ENCODE peak calls at places on chromosomes 2 and 18, in nine cellular contexts. One of them, this sample, is unnamed.

GRCh38 chr2:98985905-98986666 is 50.1 kb upstream of the CRACDL start:
- DNase-seq in endothelial cell: no peak
- DNase-seq in MCF 10A: no peak
- DNase-seq in AG09309: no peak
- DNase-seq in prostate gland: no peak
- DNase-seq in upper lobe of right lung: no peak
- DNase-seq in fibroblast of mammary gland: no peak
- DNase-seq in GM13976: peak; percentile 24
- DNase-seq in brain microvascular endothelial cell: no peak
- DNase-seq in this sample: no peak

GRCh38 chr18:63511285-63511684 is 30.9 kb upstream of the SERPINB12 start:
- DNase-seq in MCF 10A: peak; percentile 75
- DNase-seq in AG09309: peak; percentile 38
- DNase-seq in brain microvascular endothelial cell: peak; percentile 27
- DNase-seq in fibroblast of mammary gland: peak; percentile 64
- DNase-seq in prostate gland: peak; percentile 22
- DNase-seq in GM13976: no peak
- DNase-seq in upper lobe of right lung: no peak
- DNase-seq in endothelial cell: peak; percentile 65
- DNase-seq in this sample: no peak

GRCh38 chr18:49904871-49905555 is 91.7 kb upstream of the ACAA2 start:
- DNase-seq in upper lobe of right lung: no peak
- DNase-seq in brain microvascular endothelial cell: no peak
- DNase-seq in GM13976: no peak
- DNase-seq in prostate gland: no peak
- DNase-seq in fibroblast of mammary gland: no peak
- DNase-seq in endothelial cell: no peak
- DNase-seq in AG09309: no peak
- DNase-seq in MCF 10A: no peak
- DNase-seq in this sample: no peak

GRCh38 chr2:187617925-187618324 is 63.7 kb upstream of the TFPI start:
- DNase-seq in endothelial cell: no peak
- DNase-seq in brain microvascular endothelial cell: no peak
- DNase-seq in GM13976: no peak
- DNase-seq in AG09309: no peak
- DNase-seq in prostate gland: no peak
- DNase-seq in MCF 10A: no peak
- DNase-seq in upper lobe of right lung: no peak
- DNase-seq in fibroblast of mammary gland: peak; percentile 21
- DNase-seq in this sample: no peak

GRCh38 chr2:180682871-180683270 is 297.5 kb upstream of the UBE2E3 start:
- DNase-seq in upper lobe of right lung: no peak
- DNase-seq in MCF 10A: no peak
- DNase-seq in brain microvascular endothelial cell: no peak
- DNase-seq in fibroblast of mammary gland: no peak
- DNase-seq in prostate gland: no peak
- DNase-seq in AG09309: no peak
- DNase-seq in GM13976: no peak
- DNase-seq in endothelial cell: no peak
- DNase-seq in this sample: no peak

GRCh38 chr2:38711558-38711957 is 39.6 kb downstream of the SRSF7 start:
- DNase-seq in GM13976: no peak
- DNase-seq in fibroblast of mammary gland: no peak
- DNase-seq in endothelial cell: no peak
- DNase-seq in prostate gland: no peak
- DNase-seq in brain microvascular endothelial cell: no peak
- DNase-seq in upper lobe of right lung: no peak
- DNase-seq in AG09309: no peak
- DNase-seq in MCF 10A: no peak
- DNase-seq in this sample: no peak

GRCh38 chr2:197255550-197255949 is 55.0 kb downstream of the ANKRD44 start:
- DNase-seq in prostate gland: peak; percentile 14
- DNase-seq in AG09309: no peak
- DNase-seq in MCF 10A: no peak
- DNase-seq in brain microvascular endothelial cell: peak; percentile 45
- DNase-seq in fibroblast of mammary gland: no peak
- DNase-seq in GM13976: peak; percentile 87
- DNase-seq in upper lobe of right lung: peak; percentile 83
- DNase-seq in endothelial cell: peak; percentile 25
- DNase-seq in this sample: no peak

GRCh38 chr2:136916131-136916530 is 150.8 kb downstream of the THSD7B start:
- DNase-seq in upper lobe of right lung: no peak
- DNase-seq in endothelial cell: no peak
- DNase-seq in prostate gland: no peak
- DNase-seq in MCF 10A: no peak
- DNase-seq in GM13976: no peak
- DNase-seq in brain microvascular endothelial cell: no peak
- DNase-seq in AG09309: no peak
- DNase-seq in fibroblast of mammary gland: no peak
- DNase-seq in this sample: no peak

GRCh38 chr18:25674183-25674582 is 322.2 kb upstream of the ZNF521 start:
- DNase-seq in fibroblast of mammary gland: no peak
- DNase-seq in brain microvascular endothelial cell: no peak
- DNase-seq in prostate gland: no peak
- DNase-seq in upper lobe of right lung: no peak
- DNase-seq in GM13976: no peak
- DNase-seq in AG09309: no peak
- DNase-seq in endothelial cell: no peak
- DNase-seq in MCF 10A: no peak
- DNase-seq in this sample: no peak

GRCh38 chr18:25678226-25678625 is 326.3 kb upstream of the ZNF521 start:
- DNase-seq in endothelial cell: no peak
- DNase-seq in brain microvascular endothelial cell: no peak
- DNase-seq in AG09309: no peak
- DNase-seq in prostate gland: no peak
- DNase-seq in fibroblast of mammary gland: no peak
- DNase-seq in upper lobe of right lung: no peak
- DNase-seq in GM13976: peak; percentile 20
- DNase-seq in MCF 10A: no peak
- DNase-seq in this sample: no peak

GRCh38 chr18:25669741-25670140 is 317.8 kb upstream of the ZNF521 start:
- DNase-seq in endothelial cell: no peak
- DNase-seq in GM13976: no peak
- DNase-seq in upper lobe of right lung: no peak
- DNase-seq in AG09309: no peak
- DNase-seq in brain microvascular endothelial cell: peak; percentile 7
- DNase-seq in MCF 10A: no peak
- DNase-seq in prostate gland: no peak
- DNase-seq in fibroblast of mammary gland: peak; percentile 46
- DNase-seq in this sample: no peak

GRCh38 chr18:25675123-25675850 is 323.3 kb upstream of the ZNF521 start:
- DNase-seq in GM13976: no peak
- DNase-seq in brain microvascular endothelial cell: no peak
- DNase-seq in AG09309: no peak
- DNase-seq in prostate gland: no peak
- DNase-seq in upper lobe of right lung: no peak
- DNase-seq in fibroblast of mammary gland: no peak
- DNase-seq in endothelial cell: no peak
- DNase-seq in MCF 10A: no peak
- DNase-seq in this sample: no peak

GRCh38 chr18:25672490-25672889 is 320.5 kb upstream of the ZNF521 start:
- DNase-seq in brain microvascular endothelial cell: no peak
- DNase-seq in endothelial cell: peak; percentile 31
- DNase-seq in AG09309: no peak
- DNase-seq in MCF 10A: no peak
- DNase-seq in GM13976: no peak
- DNase-seq in fibroblast of mammary gland: no peak
- DNase-seq in prostate gland: no peak
- DNase-seq in upper lobe of right lung: no peak
- DNase-seq in this sample: no peak
- TF ChIP-seq CTCF in brain microvascular endothelial cell: peak; percentile 29
- TF ChIP-seq CTCF in endothelial cell: peak; percentile 30
- TF ChIP-seq CTCF in AG09309: peak; percentile 17
- TF ChIP-seq CTCF in MCF 10A: no peak
- TF ChIP-seq CTCF in GM13976: no peak
- TF ChIP-seq CTCF in fibroblast of mammary gland: peak; percentile 17
- TF ChIP-seq CTCF in prostate gland: no peak
- TF ChIP-seq CTCF in upper lobe of right lung: no peak
- TF ChIP-seq CTCF in this sample: no peak

DNA sequence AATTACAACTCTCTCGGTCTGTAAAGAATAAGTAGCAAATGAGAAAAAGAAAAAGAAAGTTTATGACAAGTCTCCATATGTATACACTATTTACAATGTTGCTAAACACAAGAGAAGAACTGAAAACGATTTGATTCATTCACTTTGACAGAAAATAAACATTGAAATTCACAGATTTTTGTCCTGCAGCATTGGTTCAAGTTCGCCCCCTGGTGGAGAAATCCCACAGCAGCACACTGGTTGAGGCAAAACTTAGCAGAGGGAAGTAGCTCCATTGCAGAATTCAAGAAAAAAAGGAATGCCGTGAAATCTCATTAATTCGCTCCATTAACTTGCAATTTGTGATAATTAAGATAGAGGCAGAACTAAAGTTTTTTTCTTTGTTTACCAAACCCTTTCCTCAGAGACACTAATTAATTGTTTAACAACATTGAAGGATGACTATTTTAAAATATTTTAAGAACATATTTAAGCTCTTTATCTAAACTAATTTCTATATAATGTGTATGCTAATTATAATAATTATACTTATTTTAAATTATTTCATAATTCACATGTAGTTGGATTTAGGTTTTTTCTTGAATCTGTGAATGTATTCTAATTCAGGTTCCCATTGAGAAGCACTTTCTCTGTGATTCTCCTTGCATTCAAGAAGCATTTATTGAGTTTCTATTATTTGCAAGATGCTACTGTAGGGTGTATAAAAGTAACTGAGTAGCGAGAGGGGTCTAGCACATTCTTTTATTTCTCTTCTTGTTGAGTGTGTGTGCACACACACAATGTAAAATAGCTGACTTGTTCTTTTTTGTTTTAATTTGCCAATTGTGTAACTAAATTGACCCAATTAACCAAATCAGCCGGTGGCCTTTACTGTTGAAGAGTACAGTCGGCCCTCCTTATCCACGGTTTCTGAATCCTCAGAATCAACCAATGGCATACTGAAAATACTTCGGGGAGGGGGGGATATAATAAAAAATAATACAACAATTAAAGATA is 74.1 kb downstream of the COL4A3 start:
- DNase-seq in MCF 10A: peak; percentile 73
- DNase-seq in GM13976: peak; percentile 52
- DNase-seq in upper lobe of right lung: peak; percentile 70
- DNase-seq in fibroblast of mammary gland: peak; percentile 74
- DNase-seq in brain microvascular endothelial cell: peak; percentile 61
- DNase-seq in prostate gland: peak; percentile 53
- DNase-seq in AG09309: peak; percentile 17
- DNase-seq in endothelial cell: peak; percentile 77
- DNase-seq in this sample: peak; percentile 31
- TF ChIP-seq CTCF in MCF 10A: peak; percentile 87
- TF ChIP-seq CTCF in GM13976: peak; percentile 82
- TF ChIP-seq CTCF in upper lobe of right lung: peak; percentile 97
- TF ChIP-seq CTCF in fibroblast of mammary gland: peak; percentile 99
- TF ChIP-seq CTCF in brain microvascular endothelial cell: peak; percentile 99
- TF ChIP-seq CTCF in prostate gland: peak; percentile 83
- TF ChIP-seq CTCF in AG09309: peak; percentile 95
- TF ChIP-seq CTCF in endothelial cell: peak; percentile 98
- TF ChIP-seq CTCF in this sample: peak; percentile 97

GRCh38 chr2:64908406-64908805 is 80.8 kb upstream of the SLC1A4 start:
- DNase-seq in upper lobe of right lung: no peak
- DNase-seq in fibroblast of mammary gland: no peak
- DNase-seq in MCF 10A: no peak
- DNase-seq in endothelial cell: no peak
- DNase-seq in brain microvascular endothelial cell: no peak
- DNase-seq in prostate gland: no peak
- DNase-seq in AG09309: no peak
- DNase-seq in GM13976: no peak
- DNase-seq in this sample: no peak

GRCh38 chr2:64910972-64911433 is 78.2 kb upstream of the SLC1A4 start:
- DNase-seq in endothelial cell: no peak
- DNase-seq in upper lobe of right lung: no peak
- DNase-seq in GM13976: no peak
- DNase-seq in MCF 10A: no peak
- DNase-seq in fibroblast of mammary gland: peak; percentile 3
- DNase-seq in prostate gland: no peak
- DNase-seq in AG09309: no peak
- DNase-seq in brain microvascular endothelial cell: no peak
- DNase-seq in this sample: no peak

GRCh38 chr2:64904405-64905329 is 84.5 kb upstream of the SLC1A4 start:
- DNase-seq in endothelial cell: no peak
- DNase-seq in GM13976: no peak
- DNase-seq in fibroblast of mammary gland: no peak
- DNase-seq in prostate gland: no peak
- DNase-seq in upper lobe of right lung: peak; percentile 65
- DNase-seq in MCF 10A: no peak
- DNase-seq in AG09309: no peak
- DNase-seq in brain microvascular endothelial cell: no peak
- DNase-seq in this sample: peak; percentile 55

GRCh38 chr2:64906853-64907536 is 82.2 kb upstream of the SLC1A4 start:
- DNase-seq in AG09309: no peak
- DNase-seq in fibroblast of mammary gland: no peak
- DNase-seq in prostate gland: no peak
- DNase-seq in MCF 10A: no peak
- DNase-seq in endothelial cell: no peak
- DNase-seq in brain microvascular endothelial cell: no peak
- DNase-seq in GM13976: no peak
- DNase-seq in upper lobe of right lung: peak; percentile 53
- DNase-seq in this sample: no peak

DNA sequence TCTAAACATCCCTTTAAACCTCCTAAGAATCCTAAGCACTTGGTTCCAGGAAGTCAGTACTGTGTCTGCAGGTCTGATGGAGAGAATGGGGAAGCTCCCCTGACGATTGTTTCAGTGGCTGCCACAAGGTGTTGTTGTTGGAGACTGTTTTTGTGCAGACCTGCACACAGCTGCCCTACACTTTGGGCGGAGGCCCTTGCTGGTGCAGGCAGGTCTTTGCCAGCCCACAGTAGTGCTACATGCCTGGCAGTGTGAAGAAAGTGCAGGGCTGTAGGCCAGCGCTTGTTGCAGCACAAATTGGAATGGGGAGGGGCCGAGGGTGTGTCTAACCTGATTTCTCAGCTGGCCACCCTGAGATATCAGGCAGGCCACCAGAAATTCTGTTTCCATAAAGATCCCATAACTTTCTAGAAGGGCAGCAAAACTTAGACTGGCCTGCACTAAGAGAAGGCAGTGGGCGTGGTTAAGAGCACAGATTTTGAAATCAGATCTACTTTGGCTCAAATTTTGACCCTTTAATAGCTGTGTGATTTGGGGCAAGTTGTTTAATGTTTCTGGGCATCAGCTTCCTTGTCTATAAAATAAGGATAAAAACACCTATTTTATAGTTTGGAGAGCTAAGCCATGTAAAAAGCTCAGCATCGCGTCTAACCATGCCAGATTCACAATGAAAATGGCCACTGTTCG is 83.7 kb upstream of the SLC1A4 start:
- DNase-seq in prostate gland: peak; percentile 14
- DNase-seq in upper lobe of right lung: peak; percentile 74
- DNase-seq in endothelial cell: no peak
- DNase-seq in GM13976: no peak
- DNase-seq in AG09309: no peak
- DNase-seq in fibroblast of mammary gland: no peak
- DNase-seq in brain microvascular endothelial cell: no peak
- DNase-seq in MCF 10A: peak; percentile 58
- DNase-seq in this sample: no peak
- TF ChIP-seq CTCF in prostate gland: no peak
- TF ChIP-seq CTCF in upper lobe of right lung: no peak
- TF ChIP-seq CTCF in endothelial cell: no peak
- TF ChIP-seq CTCF in GM13976: no peak
- TF ChIP-seq CTCF in AG09309: no peak
- TF ChIP-seq CTCF in fibroblast of mammary gland: no peak
- TF ChIP-seq CTCF in brain microvascular endothelial cell: no peak
- TF ChIP-seq CTCF in MCF 10A: no peak
- TF ChIP-seq CTCF in this sample: no peak

GRCh38 chr2:236982693-236983092 is 103.0 kb upstream of the COPS8 start:
- DNase-seq in prostate gland: no peak
- DNase-seq in upper lobe of right lung: no peak
- DNase-seq in fibroblast of mammary gland: no peak
- DNase-seq in AG09309: no peak
- DNase-seq in GM13976: no peak
- DNase-seq in brain microvascular endothelial cell: no peak
- DNase-seq in endothelial cell: no peak
- DNase-seq in MCF 10A: no peak
- DNase-seq in this sample: no peak

GRCh38 chr2:236979664-236980063 is 106.0 kb upstream of the COPS8 start:
- DNase-seq in AG09309: no peak
- DNase-seq in brain microvascular endothelial cell: no peak
- DNase-seq in GM13976: no peak
- DNase-seq in fibroblast of mammary gland: no peak
- DNase-seq in prostate gland: no peak
- DNase-seq in endothelial cell: no peak
- DNase-seq in upper lobe of right lung: no peak
- DNase-seq in MCF 10A: no peak
- DNase-seq in this sample: no peak

GRCh38 chr2:236984046-236984445 is 101.6 kb upstream of the COPS8 start:
- DNase-seq in prostate gland: no peak
- DNase-seq in endothelial cell: no peak
- DNase-seq in GM13976: no peak
- DNase-seq in upper lobe of right lung: no peak
- DNase-seq in AG09309: no peak
- DNase-seq in fibroblast of mammary gland: peak; percentile 59
- DNase-seq in brain microvascular endothelial cell: no peak
- DNase-seq in MCF 10A: no peak
- DNase-seq in this sample: no peak

GRCh38 chr2:236980961-236981360 is 104.7 kb upstream of the COPS8 start:
- DNase-seq in endothelial cell: no peak
- DNase-seq in fibroblast of mammary gland: no peak
- DNase-seq in prostate gland: no peak
- DNase-seq in MCF 10A: no peak
- DNase-seq in brain microvascular endothelial cell: no peak
- DNase-seq in GM13976: no peak
- DNase-seq in AG09309: no peak
- DNase-seq in upper lobe of right lung: no peak
- DNase-seq in this sample: no peak

DNA sequence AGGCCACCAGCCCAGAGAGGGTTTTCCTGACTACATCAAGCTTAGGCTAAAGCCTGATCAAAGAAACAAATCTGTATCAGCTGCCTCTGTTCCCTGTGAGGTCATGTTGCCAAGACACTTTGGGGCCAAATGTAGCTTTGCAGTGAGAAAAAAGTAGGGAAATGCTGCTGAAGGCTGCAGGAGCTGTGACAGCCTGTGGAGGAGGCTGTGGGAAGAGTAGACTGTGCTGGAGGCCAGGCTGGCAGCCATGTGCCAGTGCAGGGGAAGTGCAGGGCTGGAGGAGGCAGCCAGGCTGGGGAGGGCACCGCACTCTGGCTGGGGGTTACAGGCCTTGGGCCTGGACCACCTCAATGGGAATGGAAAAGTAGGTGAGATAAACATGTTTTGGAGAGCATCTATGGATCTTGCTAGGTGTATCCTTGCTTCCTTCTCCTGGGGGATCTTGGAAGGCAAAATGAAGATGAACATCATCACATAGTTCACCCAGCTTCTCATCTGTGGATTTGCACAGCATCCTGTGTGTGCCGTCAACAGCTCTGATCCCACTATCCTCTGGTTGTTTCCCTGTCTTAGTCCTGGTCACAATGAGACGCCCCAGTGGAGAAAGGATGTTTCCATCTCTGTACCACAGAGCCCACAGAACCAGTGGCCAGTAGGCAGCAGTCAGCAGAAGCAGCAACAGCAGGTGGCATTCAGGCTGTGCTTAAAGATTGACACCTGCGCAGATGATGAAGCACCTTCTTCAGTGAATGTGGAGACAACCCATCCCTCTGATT is 103.8 kb upstream of the COPS8 start:
- DNase-seq in AG09309: no peak
- DNase-seq in upper lobe of right lung: no peak
- DNase-seq in fibroblast of mammary gland: no peak
- DNase-seq in endothelial cell: no peak
- DNase-seq in brain microvascular endothelial cell: no peak
- DNase-seq in GM13976: no peak
- DNase-seq in MCF 10A: no peak
- DNase-seq in prostate gland: no peak
- DNase-seq in this sample: no peak
- TF ChIP-seq CTCF in AG09309: no peak
- TF ChIP-seq CTCF in upper lobe of right lung: no peak
- TF ChIP-seq CTCF in fibroblast of mammary gland: no peak
- TF ChIP-seq CTCF in endothelial cell: no peak
- TF ChIP-seq CTCF in brain microvascular endothelial cell: no peak
- TF ChIP-seq CTCF in GM13976: no peak
- TF ChIP-seq CTCF in MCF 10A: no peak
- TF ChIP-seq CTCF in prostate gland: no peak
- TF ChIP-seq CTCF in this sample: no peak